ENCODE peak calls at places on chromosomes 6 and 20, in four cellular contexts. One of them, this sample, is unnamed.

GRCh38 chr6:113623124-113623523 is 234.0 kb upstream of the MARCKS start:
- DNase-seq in astrocyte of the spinal cord: peak; percentile 46
- DNase-seq in ascending aorta: no peak
- DNase-seq in OCI-LY7: no peak
- DNase-seq in this sample: no peak

GRCh38 chr6:33633462-33634158 is 12.5 kb downstream of the ITPR3 start:
- DNase-seq in astrocyte of the spinal cord: peak; percentile 54
- DNase-seq in ascending aorta: no peak
- DNase-seq in OCI-LY7: peak; percentile 44
- DNase-seq in this sample: peak; percentile 79

GRCh38 chr20:64049887-64050260 is 435 bp upstream of the SOX18 start:
- DNase-seq in astrocyte of the spinal cord: no peak
- DNase-seq in ascending aorta: no peak
- DNase-seq in OCI-LY7: no peak
- DNase-seq in this sample: peak; percentile 52

GRCh38 chr6:34709386-34709785 is 12.8 kb upstream of the ILRUN start:
- DNase-seq in astrocyte of the spinal cord: peak; percentile 29
- DNase-seq in ascending aorta: no peak
- DNase-seq in OCI-LY7: no peak
- DNase-seq in this sample: peak; percentile 95

GRCh38 chr6:168574699-168575195 is 133.8 kb downstream of the SMOC2 start:
- DNase-seq in astrocyte of the spinal cord: no peak
- DNase-seq in ascending aorta: peak; percentile 55
- DNase-seq in OCI-LY7: no peak
- DNase-seq in this sample: peak; percentile 28

GRCh38 chr20:3995067-3995748 is 20.1 kb downstream of the RNF24 start:
- DNase-seq in astrocyte of the spinal cord: peak; percentile 40
- DNase-seq in ascending aorta: no peak
- DNase-seq in OCI-LY7: no peak
- DNase-seq in this sample: peak; percentile 46

GRCh38 chr20:39066464-39066863 is 104.3 kb downstream of the DHX35 start:
- DNase-seq in astrocyte of the spinal cord: no peak
- DNase-seq in ascending aorta: no peak
- DNase-seq in OCI-LY7: peak; percentile 15
- DNase-seq in this sample: no peak

GRCh38 chr20:56289652-56290051 is 41.1 kb downstream of the MC3R start:
- DNase-seq in astrocyte of the spinal cord: no peak
- DNase-seq in ascending aorta: no peak
- DNase-seq in OCI-LY7: no peak
- DNase-seq in this sample: no peak

GRCh38 chr6:106519460-106520394 is 109.6 kb downstream of the RTN4IP1 start:
- DNase-seq in astrocyte of the spinal cord: peak; percentile 98
- DNase-seq in ascending aorta: no peak
- DNase-seq in OCI-LY7: peak; percentile 90
- DNase-seq in this sample: peak; percentile 93

GRCh38 chr6:70421509-70421908 is 8.2 kb downstream of the FAM135A start:
- DNase-seq in astrocyte of the spinal cord: no peak
- DNase-seq in ascending aorta: no peak
- DNase-seq in OCI-LY7: no peak
- DNase-seq in this sample: peak; percentile 29

GRCh38 chr6:150269857-150270223 is 99.0 kb upstream of the IYD start:
- DNase-seq in astrocyte of the spinal cord: peak; percentile 79
- DNase-seq in ascending aorta: no peak
- DNase-seq in OCI-LY7: no peak
- DNase-seq in this sample: peak; percentile 18

GRCh38 chr6:99588618-99589289 is 17.9 kb upstream of the PRDM13 start:
- DNase-seq in astrocyte of the spinal cord: peak; percentile 73
- DNase-seq in ascending aorta: no peak
- DNase-seq in OCI-LY7: no peak
- DNase-seq in this sample: peak; percentile 77

GRCh38 chr20:50449789-50450492 is 60.2 kb upstream of the PTPN1 start:
- DNase-seq in astrocyte of the spinal cord: no peak
- DNase-seq in ascending aorta: no peak
- DNase-seq in OCI-LY7: no peak
- DNase-seq in this sample: no peak

GRCh38 chr6:165922309-165922794 is 245.3 kb downstream of the TBXT start:
- DNase-seq in astrocyte of the spinal cord: peak; percentile 74
- DNase-seq in ascending aorta: no peak
- DNase-seq in OCI-LY7: no peak
- DNase-seq in this sample: peak; percentile 48

GRCh38 chr6:53119772-53120409 is 28.8 kb downstream of the GCM1 start:
- DNase-seq in astrocyte of the spinal cord: peak; percentile 42
- DNase-seq in ascending aorta: no peak
- DNase-seq in OCI-LY7: no peak
- DNase-seq in this sample: peak; percentile 74

GRCh38 chr6:37784585-37784967 is 35.0 kb upstream of the ZFAND3 start:
- DNase-seq in astrocyte of the spinal cord: no peak
- DNase-seq in ascending aorta: no peak
- DNase-seq in OCI-LY7: no peak
- DNase-seq in this sample: no peak

GRCh38 chr6:127869183-127869582 is 31.7 kb downstream of the THEMIS start:
- DNase-seq in astrocyte of the spinal cord: no peak
- DNase-seq in ascending aorta: no peak
- DNase-seq in OCI-LY7: no peak
- DNase-seq in this sample: no peak

GRCh38 chr6:160930547-160931377 is 60.8 kb upstream of the MAP3K4 start:
- DNase-seq in astrocyte of the spinal cord: peak; percentile 78
- DNase-seq in ascending aorta: peak; percentile 10
- DNase-seq in OCI-LY7: peak; percentile 2
- DNase-seq in this sample: peak; percentile 77

GRCh38 chr20:59820204-59821041 is 113.0 kb downstream of the SYCP2 start:
- DNase-seq in astrocyte of the spinal cord: no peak
- DNase-seq in ascending aorta: no peak
- DNase-seq in OCI-LY7: no peak
- DNase-seq in this sample: no peak

GRCh38 chr6:121652726-121653623 is 217.5 kb downstream of the GJA1 start:
- DNase-seq in astrocyte of the spinal cord: peak; percentile 77
- DNase-seq in ascending aorta: no peak
- DNase-seq in OCI-LY7: no peak
- DNase-seq in this sample: peak; percentile 93

GRCh38 chr6:160596433-160596832 is 67.6 kb downstream of the LPA start:
- DNase-seq in astrocyte of the spinal cord: no peak
- DNase-seq in ascending aorta: no peak
- DNase-seq in OCI-LY7: no peak
- DNase-seq in this sample: no peak

GRCh38 chr6:29759457-29759856 is 36.2 kb downstream of the HLA-F start:
- DNase-seq in astrocyte of the spinal cord: no peak
- DNase-seq in ascending aorta: no peak
- DNase-seq in OCI-LY7: peak; percentile 74
- DNase-seq in this sample: no peak

GRCh38 chr6:82869493-82869892 is 196.1 kb downstream of the UBE3D start:
- DNase-seq in astrocyte of the spinal cord: no peak
- DNase-seq in ascending aorta: no peak
- DNase-seq in OCI-LY7: no peak
- DNase-seq in this sample: no peak

GRCh38 chr20:25398363-25399037 is 7.9 kb upstream of the ABHD12 start:
- DNase-seq in astrocyte of the spinal cord: no peak
- DNase-seq in ascending aorta: no peak
- DNase-seq in OCI-LY7: no peak
- DNase-seq in this sample: no peak

GRCh38 chr20:6767536-6768227 is at the start of gene BMP2:
- DNase-seq in astrocyte of the spinal cord: peak; percentile 58
- DNase-seq in ascending aorta: no peak
- DNase-seq in OCI-LY7: no peak
- DNase-seq in this sample: peak; percentile 60

GRCh38 chr6:15796130-15796766 is 133.4 kb upstream of the DTNBP1 start:
- DNase-seq in astrocyte of the spinal cord: peak; percentile 3
- DNase-seq in ascending aorta: no peak
- DNase-seq in OCI-LY7: no peak
- DNase-seq in this sample: peak; percentile 7

GRCh38 chr20:59316911-59317310 is 16.5 kb downstream of the EDN3 start:
- DNase-seq in astrocyte of the spinal cord: no peak
- DNase-seq in ascending aorta: no peak
- DNase-seq in OCI-LY7: no peak
- DNase-seq in this sample: no peak

GRCh38 chr20:53827996-53828672 is 234.5 kb upstream of the ZNF217 start:
- DNase-seq in astrocyte of the spinal cord: peak; percentile 98
- DNase-seq in ascending aorta: no peak
- DNase-seq in OCI-LY7: no peak
- DNase-seq in this sample: peak; percentile 100

GRCh38 chr6:152338335-152339125 is 298.6 kb downstream of the SYNE1 start:
- DNase-seq in astrocyte of the spinal cord: peak; percentile 30
- DNase-seq in ascending aorta: no peak
- DNase-seq in OCI-LY7: peak; percentile 42
- DNase-seq in this sample: peak; percentile 59

GRCh38 chr20:5718896-5719595 is 31.2 kb upstream of the SHLD1 start:
- DNase-seq in astrocyte of the spinal cord: no peak
- DNase-seq in ascending aorta: no peak
- DNase-seq in OCI-LY7: no peak
- DNase-seq in this sample: no peak

GRCh38 chr20:15618912-15619311 is 954.3 kb downstream of the KIF16B start:
- DNase-seq in astrocyte of the spinal cord: no peak
- DNase-seq in ascending aorta: no peak
- DNase-seq in OCI-LY7: no peak
- DNase-seq in this sample: no peak

GRCh38 chr6:151254451-151255081 is 14.8 kb downstream of the AKAP12 start:
- DNase-seq in astrocyte of the spinal cord: peak; percentile 50
- DNase-seq in ascending aorta: no peak
- DNase-seq in OCI-LY7: no peak
- DNase-seq in this sample: peak; percentile 84

GRCh38 chr20:6818033-6818808 is 50.7 kb downstream of the BMP2 start:
- DNase-seq in astrocyte of the spinal cord: no peak
- DNase-seq in ascending aorta: no peak
- DNase-seq in OCI-LY7: no peak
- DNase-seq in this sample: peak; percentile 22

GRCh38 chr20:7691647-7692046 is 248.6 kb downstream of the HAO1 start:
- DNase-seq in astrocyte of the spinal cord: no peak
- DNase-seq in ascending aorta: no peak
- DNase-seq in OCI-LY7: no peak
- DNase-seq in this sample: no peak

GRCh38 chr6:29757701-29758293 is 34.6 kb downstream of the HLA-F start:
- DNase-seq in astrocyte of the spinal cord: no peak
- DNase-seq in ascending aorta: no peak
- DNase-seq in OCI-LY7: no peak
- DNase-seq in this sample: no peak

GRCh38 chr6:26233608-26234420 is 131.2 kb upstream of the BTN3A2 start:
- DNase-seq in astrocyte of the spinal cord: peak; percentile 73
- DNase-seq in ascending aorta: no peak
- DNase-seq in OCI-LY7: peak; percentile 91
- DNase-seq in this sample: peak; percentile 69

GRCh38 chr20:34891166-34892062 is 15.0 kb downstream of the ACSS2 start:
- DNase-seq in astrocyte of the spinal cord: peak; percentile 47
- DNase-seq in ascending aorta: no peak
- DNase-seq in OCI-LY7: no peak
- DNase-seq in this sample: peak; percentile 69

GRCh38 chr6:125994659-125995488 is 8.5 kb downstream of the TRMT11 start:
- DNase-seq in astrocyte of the spinal cord: no peak
- DNase-seq in ascending aorta: no peak
- DNase-seq in OCI-LY7: no peak
- DNase-seq in this sample: no peak

GRCh38 chr6:116393430-116393829 is 22.7 kb downstream of the DSE start:
- DNase-seq in astrocyte of the spinal cord: no peak
- DNase-seq in ascending aorta: no peak
- DNase-seq in OCI-LY7: no peak
- DNase-seq in this sample: no peak
- H3K4me3 ChIP-seq in astrocyte of the spinal cord: no peak overlapping the region
- H3K4me3 ChIP-seq in ascending aorta: no peak overlapping the region
- H3K4me3 ChIP-seq in OCI-LY7: no peak overlapping the region
- H3K4me3 ChIP-seq in this sample: no peak overlapping the region

GRCh38 chr20:650954-651353 is 2.0 kb downstream of the SRXN1 start:
- DNase-seq in astrocyte of the spinal cord: no peak
- DNase-seq in ascending aorta: no peak
- DNase-seq in OCI-LY7: no peak
- DNase-seq in this sample: no peak
- TF ChIP-seq CTCF in astrocyte of the spinal cord: peak; percentile 20
- TF ChIP-seq CTCF in ascending aorta: no peak
- TF ChIP-seq CTCF in OCI-LY7: no peak
- TF ChIP-seq CTCF in this sample: peak; percentile 21

GRCh38 chr6:169619650-169620049 is 82.2 kb downstream of the WDR27 start:
- DNase-seq in astrocyte of the spinal cord: no peak
- DNase-seq in ascending aorta: no peak
- DNase-seq in OCI-LY7: no peak
- DNase-seq in this sample: no peak
- H3K4me3 ChIP-seq in astrocyte of the spinal cord: no peak overlapping the region
- H3K4me3 ChIP-seq in ascending aorta: no peak overlapping the region
- H3K4me3 ChIP-seq in OCI-LY7: no peak overlapping the region
- H3K4me3 ChIP-seq in this sample: no peak overlapping the region

DNA sequence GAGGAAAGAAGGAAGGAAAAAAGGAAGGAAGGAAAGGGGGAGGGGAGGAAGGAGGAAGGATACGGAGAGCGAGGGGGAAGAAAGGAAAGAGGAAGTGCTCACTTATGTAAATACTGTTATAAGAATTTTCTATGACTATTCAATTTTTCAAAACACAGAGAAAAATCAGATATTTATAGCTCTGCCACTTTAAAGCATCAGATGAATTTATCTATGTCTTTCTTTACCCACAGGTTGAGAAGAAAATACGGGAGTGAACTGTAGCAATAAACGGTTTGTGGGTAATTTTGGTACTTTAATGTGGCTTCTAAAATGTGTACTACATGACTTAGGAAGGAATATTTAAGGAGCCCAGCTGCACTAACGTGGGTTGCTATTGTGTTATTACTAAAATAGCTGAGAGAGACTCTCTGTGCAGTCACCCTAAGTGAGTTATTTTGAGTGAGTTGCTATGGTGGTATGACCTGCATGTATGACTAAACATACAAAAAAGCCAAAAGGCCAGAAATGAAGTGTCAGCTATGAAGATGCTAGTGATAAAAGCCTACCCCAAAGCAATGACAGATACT is 225.5 kb downstream of the SOD2 start:
- DNase-seq in astrocyte of the spinal cord: no peak
- DNase-seq in ascending aorta: no peak
- DNase-seq in OCI-LY7: peak; percentile 90
- DNase-seq in this sample: no peak
- TF ChIP-seq CTCF in astrocyte of the spinal cord: no peak
- TF ChIP-seq CTCF in ascending aorta: no peak
- TF ChIP-seq CTCF in OCI-LY7: no peak
- TF ChIP-seq CTCF in this sample: no peak

GRCh38 chr20:674936-675452 is 608 bp downstream of the SCRT2 start:
- DNase-seq in astrocyte of the spinal cord: no peak
- DNase-seq in ascending aorta: no peak
- DNase-seq in OCI-LY7: no peak
- DNase-seq in this sample: no peak

GRCh38 chr20:673606-674005 is 2.0 kb downstream of the SCRT2 start:
- DNase-seq in astrocyte of the spinal cord: no peak
- DNase-seq in ascending aorta: no peak
- DNase-seq in OCI-LY7: no peak
- DNase-seq in this sample: no peak

GRCh38 chr20:676315-676937 is 824 bp upstream of the SCRT2 start:
- DNase-seq in astrocyte of the spinal cord: no peak
- DNase-seq in ascending aorta: no peak
- DNase-seq in OCI-LY7: peak; percentile 50
- DNase-seq in this sample: no peak

GRCh38 chr20:675453-676314 is at the start of gene SCRT2:
- DNase-seq in astrocyte of the spinal cord: peak; percentile 73
- DNase-seq in ascending aorta: no peak
- DNase-seq in OCI-LY7: no peak
- DNase-seq in this sample: peak; percentile 53

GRCh38 chr20:676967-677366 is 1.4 kb upstream of the SCRT2 start:
- DNase-seq in astrocyte of the spinal cord: no peak
- DNase-seq in ascending aorta: no peak
- DNase-seq in OCI-LY7: no peak
- DNase-seq in this sample: no peak
- H3K4me3 ChIP-seq in astrocyte of the spinal cord: no peak overlapping the region
- H3K4me3 ChIP-seq in ascending aorta: no peak overlapping the region
- H3K4me3 ChIP-seq in OCI-LY7: no peak overlapping the region
- H3K4me3 ChIP-seq in this sample: no peak overlapping the region

GRCh38 chr6:43763133-43763797 is 6.7 kb upstream of the VEGFA start:
- DNase-seq in astrocyte of the spinal cord: peak; percentile 17
- DNase-seq in ascending aorta: no peak
- DNase-seq in OCI-LY7: no peak
- DNase-seq in this sample: peak; percentile 14
- TF ChIP-seq CTCF in astrocyte of the spinal cord: no peak
- TF ChIP-seq CTCF in ascending aorta: no peak
- TF ChIP-seq CTCF in OCI-LY7: no peak
- TF ChIP-seq CTCF in this sample: no peak